ENCODE peak calls at places on chromosomes 16 and 17, in four cellular contexts. N is HepG2, R is A549, L is K562. M is an unnamed sample.

GRCh38 chr16:27717726-27718125 is 167.8 kb downstream of the KATNIP start:
- DNase-seq in N (no peak), R (no peak), L (no peak), M (no peak)

GRCh38 chr17:40726919-40727318 is 23.4 kb upstream of the KRT24 start:
- DNase-seq in N (peak), R (peak), L (no peak), M (no peak)

GRCh38 chr17:79483842-79484241 is 127.0 kb downstream of the RBFOX3 start:
- DNase-seq in N (no peak), R (peak), L (no peak), M (no peak)

GRCh38 chr17:81925860-81926450 is 1.6 kb downstream of the MAFG start:
- DNase-seq in N (no peak), R (no peak), L (no peak), M (no peak)

GRCh38 chr17:35700157-35700556 is 31.3 kb upstream of the RASL10B start:
- DNase-seq in N (no peak), R (no peak), L (no peak), M (no peak)

GRCh38 chr17:78609198-78609597 is 32.0 kb upstream of the DNAH17 start:
- DNase-seq in N (no peak), R (no peak), L (no peak), M (no peak)

GRCh38 chr17:79503440-79503839 is 107.4 kb downstream of the RBFOX3 start:
- DNase-seq in N (no peak), R (no peak), L (no peak), M (no peak)

GRCh38 chr17:82170412-82170961 is 42.2 kb downstream of the CCDC57 start:
- DNase-seq in N (no peak), R (no peak), L (peak), M (no peak)

GRCh38 chr16:84308120-84308519 is 13.4 kb downstream of the WFDC1 start:
- DNase-seq in N (peak), R (peak), L (peak), M (no peak)

GRCh38 chr17:13793951-13794350 is 192.2 kb upstream of the HS3ST3A1 start:
- DNase-seq in N (no peak), R (no peak), L (no peak), M (no peak)

GRCh38 chr17:7880076-7880868 is 8.3 kb upstream of the CHD3 start:
- DNase-seq in N (no peak), R (no peak), L (peak), M (no peak)

GRCh38 chr17:59353106-59353854 is 21.8 kb downstream of the YPEL2 start:
- DNase-seq in N (no peak), R (no peak), L (no peak), M (no peak)

GRCh38 chr17:71762526-71762925 is 358.3 kb upstream of the SOX9 start:
- DNase-seq in N (no peak), R (no peak), L (no peak), M (no peak)

GRCh38 chr16:88936008-88936912 is 40.7 kb downstream of the CBFA2T3 start:
- DNase-seq in N (peak), R (no peak), L (no peak), M (no peak)

GRCh38 chr17:47699536-47699840 is 5.5 kb downstream of the TBKBP1 start:
- DNase-seq in N (no peak), R (no peak), L (no peak), M (no peak)

GRCh38 chr16:10616744-10617640 is 36.6 kb upstream of the EMP2 start:
- DNase-seq in N (peak), R (peak), L (no peak), M (no peak)

DNA sequence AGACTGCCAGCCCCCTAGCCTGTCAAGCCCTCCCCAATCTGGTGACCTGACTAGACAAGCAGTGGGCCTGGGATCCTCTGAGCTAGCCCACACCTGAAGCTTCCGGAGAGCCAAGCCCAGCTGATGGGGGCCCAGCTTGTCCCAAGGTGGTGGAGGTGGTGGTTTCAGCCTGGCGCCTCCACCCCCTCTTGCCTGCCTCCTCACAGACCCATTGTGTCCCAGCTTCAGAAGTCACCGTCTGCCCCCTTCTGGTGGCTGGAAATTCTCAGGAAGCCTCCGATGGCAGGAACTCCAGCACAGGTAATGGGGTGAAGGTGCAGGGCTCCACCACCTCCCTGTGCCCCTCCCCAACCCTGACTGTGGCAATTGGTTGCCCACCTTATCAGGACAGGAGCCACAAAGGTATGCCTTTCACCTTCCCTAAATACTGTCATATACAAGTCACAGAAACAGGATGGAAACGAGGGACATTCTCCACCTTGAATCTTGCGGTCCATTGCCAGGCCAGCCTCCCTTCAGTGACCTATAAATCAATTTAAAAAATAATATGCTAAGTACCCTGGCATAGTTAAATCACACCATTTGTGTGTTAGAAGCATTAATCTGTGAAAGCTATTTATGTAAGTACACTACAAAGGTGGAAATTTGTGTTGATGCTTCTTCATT is 66.0 kb upstream of the ZNF423 start:
- DNase-seq in N (peak), R (peak), L (peak), M (no peak)
- TF ChIP-seq ESRRA in N (no peak), R (no peak), L (no peak), M (no peak)

GRCh38 chr17:3809135-3809534 is 8.1 kb upstream of the ITGAE start:
- DNase-seq in N (no peak), R (no peak), L (no peak), M (no peak)
- H3K4me2 ChIP-seq in N (no peak), R (no peak), L (no peak), M (no peak)

GRCh38 chr17:75817571-75817970 is 26.6 kb downstream of the UNC13D start:
- DNase-seq in N (no peak), R (no peak), L (no peak), M (no peak)
- TF ChIP-seq ESRRA in N (no peak), R (no peak), L (no peak), M (no peak)

GRCh38 chr16:4087990-4088577 is 28.2 kb downstream of the ADCY9 start:
- DNase-seq in N (no peak), R (no peak), L (no peak), M (no peak)
- H3K4me2 ChIP-seq in N (no peak), R (peak), L (no peak), M (no peak)